ENCODE peak calls at places on chromosome 16, in six cellular contexts. One of them, this sample, is unnamed.

GRCh38 chr16:6913535-6913934 is 419.1 kb upstream of the RBFOX1 start:
- DNase-seq in effector CD4-positive, alpha-beta T cell: no peak
- DNase-seq in GM13977: no peak
- DNase-seq in fibroblast of pulmonary artery: no peak
- DNase-seq in neural crest cell: no peak
- DNase-seq in Calu3: no peak
- DNase-seq in this sample: no peak

GRCh38 chr16:21162661-21163151 is 4.2 kb downstream of the LDAF1 start:
- DNase-seq in fibroblast of pulmonary artery: peak
- DNase-seq in Calu3: no peak
- DNase-seq in effector CD4-positive, alpha-beta T cell: no peak
- DNase-seq in GM13977: no peak
- DNase-seq in neural crest cell: no peak
- DNase-seq in this sample: no peak

GRCh38 chr16:1612320-1613111 is at the start of gene CRAMP1:
- DNase-seq in GM13977: peak
- DNase-seq in fibroblast of pulmonary artery: no peak
- DNase-seq in effector CD4-positive, alpha-beta T cell: no peak
- DNase-seq in Calu3: peak
- DNase-seq in neural crest cell: peak
- DNase-seq in this sample: no peak

GRCh38 chr16:2151188-2152091 is 3.0 kb downstream of the RAB26 start:
- DNase-seq in effector CD4-positive, alpha-beta T cell: no peak
- DNase-seq in neural crest cell: no peak
- DNase-seq in GM13977: no peak
- DNase-seq in fibroblast of pulmonary artery: no peak
- DNase-seq in Calu3: no peak
- DNase-seq in this sample: no peak

GRCh38 chr16:85448557-85449194 is 164.4 kb upstream of the GSE1 start:
- DNase-seq in neural crest cell: no peak
- DNase-seq in effector CD4-positive, alpha-beta T cell: peak
- DNase-seq in fibroblast of pulmonary artery: no peak
- DNase-seq in Calu3: no peak
- DNase-seq in GM13977: no peak
- DNase-seq in this sample: peak

GRCh38 chr16:89102777-89103073 is 9.1 kb downstream of the ACSF3 start:
- DNase-seq in neural crest cell: no peak
- DNase-seq in Calu3: no peak
- DNase-seq in fibroblast of pulmonary artery: no peak
- DNase-seq in GM13977: no peak
- DNase-seq in effector CD4-positive, alpha-beta T cell: no peak
- DNase-seq in this sample: no peak

GRCh38 chr16:57534337-57534880 is 2.0 kb downstream of the CCDC102A start:
- DNase-seq in GM13977: no peak
- DNase-seq in Calu3: no peak
- DNase-seq in fibroblast of pulmonary artery: no peak
- DNase-seq in neural crest cell: no peak
- DNase-seq in effector CD4-positive, alpha-beta T cell: no peak
- DNase-seq in this sample: peak

GRCh38 chr16:56257260-56257659 is 66.0 kb downstream of the GNAO1 start:
- DNase-seq in GM13977: no peak
- DNase-seq in effector CD4-positive, alpha-beta T cell: no peak
- DNase-seq in fibroblast of pulmonary artery: no peak
- DNase-seq in Calu3: no peak
- DNase-seq in neural crest cell: no peak
- DNase-seq in this sample: no peak

GRCh38 chr16:12729448-12729847 is 74.2 kb downstream of the CPPED1 start:
- DNase-seq in Calu3: no peak
- DNase-seq in effector CD4-positive, alpha-beta T cell: no peak
- DNase-seq in GM13977: no peak
- DNase-seq in neural crest cell: no peak
- DNase-seq in fibroblast of pulmonary artery: peak
- DNase-seq in this sample: no peak

GRCh38 chr16:31064882-31065461 is 9.1 kb downstream of the ZNF668 start:
- DNase-seq in Calu3: no peak
- DNase-seq in effector CD4-positive, alpha-beta T cell: no peak
- DNase-seq in GM13977: no peak
- DNase-seq in neural crest cell: no peak
- DNase-seq in fibroblast of pulmonary artery: peak
- DNase-seq in this sample: no peak

GRCh38 chr16:66028505-66029216 is 337.8 kb upstream of the CDH5 start:
- DNase-seq in Calu3: no peak
- DNase-seq in GM13977: no peak
- DNase-seq in effector CD4-positive, alpha-beta T cell: no peak
- DNase-seq in neural crest cell: no peak
- DNase-seq in fibroblast of pulmonary artery: peak
- DNase-seq in this sample: no peak

GRCh38 chr16:69201787-69202186 is 14.8 kb downstream of the SNTB2 start:
- DNase-seq in neural crest cell: no peak
- DNase-seq in fibroblast of pulmonary artery: no peak
- DNase-seq in Calu3: no peak
- DNase-seq in effector CD4-positive, alpha-beta T cell: no peak
- DNase-seq in GM13977: no peak
- DNase-seq in this sample: no peak

GRCh38 chr16:85979605-85980004 is 80.6 kb downstream of the IRF8 start:
- DNase-seq in GM13977: no peak
- DNase-seq in fibroblast of pulmonary artery: no peak
- DNase-seq in neural crest cell: no peak
- DNase-seq in effector CD4-positive, alpha-beta T cell: no peak
- DNase-seq in Calu3: peak
- DNase-seq in this sample: no peak

GRCh38 chr16:85026696-85027095 is 899 bp upstream of the KIAA0513 start:
- DNase-seq in Calu3: no peak
- DNase-seq in neural crest cell: no peak
- DNase-seq in effector CD4-positive, alpha-beta T cell: no peak
- DNase-seq in fibroblast of pulmonary artery: no peak
- DNase-seq in GM13977: no peak
- DNase-seq in this sample: no peak

GRCh38 chr16:46974352-46974751 is 878 bp upstream of the DNAJA2 start:
- DNase-seq in Calu3: no peak
- DNase-seq in effector CD4-positive, alpha-beta T cell: no peak
- DNase-seq in neural crest cell: no peak
- DNase-seq in GM13977: peak
- DNase-seq in fibroblast of pulmonary artery: no peak
- DNase-seq in this sample: no peak

GRCh38 chr16:868846-869822 is 68.6 kb upstream of the GNG13 start:
- DNase-seq in effector CD4-positive, alpha-beta T cell: no peak
- DNase-seq in GM13977: no peak
- DNase-seq in fibroblast of pulmonary artery: no peak
- DNase-seq in Calu3: no peak
- DNase-seq in neural crest cell: no peak
- DNase-seq in this sample: no peak

GRCh38 chr16:87570938-87571867 is 31.1 kb upstream of the JPH3 start:
- DNase-seq in GM13977: no peak
- DNase-seq in neural crest cell: no peak
- DNase-seq in Calu3: peak
- DNase-seq in effector CD4-positive, alpha-beta T cell: no peak
- DNase-seq in fibroblast of pulmonary artery: peak
- DNase-seq in this sample: peak

GRCh38 chr16:46730801-46731690 is 17.1 kb downstream of the MYLK3 start:
- DNase-seq in GM13977: no peak
- DNase-seq in fibroblast of pulmonary artery: no peak
- DNase-seq in effector CD4-positive, alpha-beta T cell: no peak
- DNase-seq in Calu3: no peak
- DNase-seq in neural crest cell: no peak
- DNase-seq in this sample: no peak

GRCh38 chr16:73013974-73014373 is 34.0 kb downstream of the ZFHX3 start:
- DNase-seq in effector CD4-positive, alpha-beta T cell: no peak
- DNase-seq in Calu3: no peak
- DNase-seq in neural crest cell: no peak
- DNase-seq in GM13977: no peak
- DNase-seq in fibroblast of pulmonary artery: no peak
- DNase-seq in this sample: no peak

GRCh38 chr16:13923703-13924298 is 3.8 kb downstream of the ERCC4 start:
- DNase-seq in Calu3: no peak
- DNase-seq in neural crest cell: no peak
- DNase-seq in effector CD4-positive, alpha-beta T cell: no peak
- DNase-seq in fibroblast of pulmonary artery: peak
- DNase-seq in GM13977: peak
- DNase-seq in this sample: no peak

This sample was measured in upper lobe of right lung.